ENCODE peak calls at places on chromosomes 16 and 17, in eight cellular contexts. V is NCI-H510A treated with DMSO at 0.1 percent for 48 hours; M is NCI-H1930; X is H54; N is stimulated activated CD4-positive, alpha-beta T cell treated with anti-CD3 and anti-CD28 coated beads, TNF-alpha, amount 100 ng/mL, for 1 hour; Q is ovary; J is thyroid gland; T is ACHN. A is an unnamed sample.

GRCh38 chr17:38871247-38871991 is 1.6 kb downstream of the LASP1 start:
- DNase-seq in V (peak), T (peak), N (no peak), M (no peak), X (no peak), J (peak), Q (peak), A (peak)

GRCh38 chr16:72985148-72985882 is 62.6 kb downstream of the ZFHX3 start:
- DNase-seq in N (no peak), T (no peak), X (no peak), V (no peak), J (no peak), M (no peak), Q (no peak), A (peak)

GRCh38 chr17:70636517-70637133 is 467.3 kb downstream of the KCNJ2 start:
- DNase-seq in J (no peak), N (no peak), Q (no peak), T (peak), X (no peak), V (peak), M (peak), A (peak)

GRCh38 chr17:29140631-29141483 is 39.3 kb downstream of the MYO18A start:
- DNase-seq in N (peak), J (no peak), T (no peak), X (no peak), M (no peak), Q (no peak), V (peak), A (peak)

GRCh38 chr17:44389281-44389680 is at the start of gene ITGA2B:
- DNase-seq in V (no peak), X (no peak), Q (no peak), N (no peak), M (no peak), T (no peak), J (no peak), A (no peak)

GRCh38 chr17:65564793-65565192 is 3.3 kb upstream of the AXIN2 start:
- DNase-seq in N (no peak), X (no peak), V (peak), M (no peak), T (no peak), J (peak), Q (peak), A (no peak)

GRCh38 chr17:72714357-72714966 is 378.0 kb downstream of the SLC39A11 start:
- DNase-seq in N (no peak), Q (no peak), V (peak), J (no peak), X (no peak), M (no peak), T (no peak), A (no peak)

GRCh38 chr16:29665294-29666077 is 2.4 kb downstream of the SPN start:
- DNase-seq in M (no peak), V (no peak), X (no peak), N (no peak), Q (no peak), J (no peak), T (no peak), A (no peak)

GRCh38 chr16:75750516-75750915 is 24.2 kb upstream of the CPHXL start:
- DNase-seq in X (no peak), J (no peak), N (no peak), T (no peak), M (no peak), Q (no peak), V (no peak), A (no peak)

GRCh38 chr16:24508614-24509013 is 30.8 kb upstream of the RBBP6 start:
- DNase-seq in N (no peak), J (no peak), X (peak), V (no peak), T (peak), Q (no peak), M (no peak), A (peak)

GRCh38 chr17:48045270-48046001 is 2.7 kb upstream of the NFE2L1 start:
- DNase-seq in M (no peak), J (no peak), N (no peak), T (no peak), V (no peak), X (no peak), Q (no peak), A (peak)

GRCh38 chr17:42337442-42337841 is 49.1 kb downstream of the STAT5A start:
- DNase-seq in T (no peak), X (no peak), Q (no peak), V (no peak), J (no peak), N (peak), M (no peak), A (peak)

GRCh38 chr17:7261377-7262191 is 694 bp downstream of the CLDN7 start:
- DNase-seq in M (no peak), T (no peak), Q (no peak), J (peak), X (no peak), V (no peak), N (no peak), A (no peak)

GRCh38 chr16:89120281-89120680 is 26.6 kb downstream of the ACSF3 start:
- DNase-seq in M (no peak), X (no peak), Q (no peak), V (no peak), T (no peak), N (no peak), J (no peak), A (no peak)

GRCh38 chr16:590875-591200 is 972 bp downstream of the RAB40C start:
- DNase-seq in J (no peak), Q (no peak), X (no peak), V (no peak), T (no peak), M (no peak), N (no peak), A (no peak)

GRCh38 chr17:70924776-70925175 is 755.4 kb downstream of the KCNJ2 start:
- DNase-seq in N (no peak), M (no peak), X (no peak), V (no peak), T (no peak), Q (no peak), J (no peak), A (no peak)

GRCh38 chr17:61815863-61816523 is 47.3 kb downstream of the BRIP1 start:
- DNase-seq in J (no peak), V (peak), M (peak), T (no peak), Q (no peak), X (no peak), N (no peak), A (no peak)

GRCh38 chr17:71360301-71360700 is 760.5 kb upstream of the SOX9 start:
- DNase-seq in X (no peak), M (no peak), T (no peak), N (no peak), Q (no peak), V (no peak), J (no peak), A (no peak)

GRCh38 chr16:17277981-17278381 is 192.8 kb downstream of the XYLT1 start:
- DNase-seq in M (no peak), N (no peak), V (peak), X (no peak), J (peak), T (no peak), Q (peak), A (no peak)

GRCh38 chr16:76669288-76669687 is 392.1 kb downstream of the CNTNAP4 start:
- DNase-seq in T (no peak), J (no peak), V (no peak), M (no peak), Q (no peak), X (no peak), N (no peak), A (no peak)

GRCh38 chr17:17227608-17228520 is 9.1 kb downstream of the FLCN start:
- DNase-seq in V (no peak), T (no peak), J (no peak), M (no peak), Q (no peak), N (no peak), X (no peak), A (no peak)

GRCh38 chr16:59090501-59090900 is 356.4 kb upstream of the GOT2 start:
- DNase-seq in N (no peak), T (no peak), J (no peak), Q (no peak), V (no peak), M (no peak), X (no peak), A (no peak)

GRCh38 chr17:77929180-77929564 is 29.3 kb upstream of the TNRC6C start:
- DNase-seq in T (no peak), M (no peak), Q (no peak), V (no peak), N (no peak), J (no peak), X (no peak), A (no peak)

GRCh38 chr16:69567031-69567680 is 1.4 kb downstream of the NFAT5 start:
- DNase-seq in N (no peak), X (no peak), J (peak), M (no peak), V (peak), Q (no peak), T (peak), A (no peak)

GRCh38 chr16:47037396-47037745 is 63.9 kb upstream of the DNAJA2 start:
- DNase-seq in V (no peak), J (peak), Q (peak), N (no peak), M (peak), X (no peak), T (peak), A (no peak)

GRCh38 chr16:11586375-11586855 is 304 bp downstream of the LITAF start:
- DNase-seq in T (peak), M (no peak), J (no peak), Q (no peak), X (no peak), N (no peak), V (no peak), A (no peak)

GRCh38 chr16:53999841-54000240 is 286.7 kb downstream of the IRX3 start:
- DNase-seq in X (no peak), N (no peak), M (no peak), J (no peak), V (no peak), T (no peak), Q (no peak), A (no peak)

GRCh38 chr17:62178579-62178978 is 113.5 kb upstream of the MED13 start:
- DNase-seq in M (no peak), N (no peak), T (peak), X (peak), J (no peak), Q (no peak), V (no peak), A (peak)

GRCh38 chr16:68548947-68549346 is 9.9 kb downstream of the ZFP90 start:
- DNase-seq in T (no peak), J (no peak), V (no peak), Q (no peak), M (no peak), X (no peak), N (no peak), A (no peak)

GRCh38 chr17:72602517-72603345 is 481.9 kb downstream of the SOX9 start:
- DNase-seq in X (peak), N (no peak), V (no peak), M (no peak), J (no peak), Q (no peak), T (peak), A (no peak)

GRCh38 chr17:82930043-82930923 is 90.5 kb upstream of the ZNF750 start:
- DNase-seq in T (no peak), V (no peak), Q (peak), X (no peak), N (no peak), J (no peak), M (no peak), A (no peak)

GRCh38 chr16:11112723-11113348 is 143.2 kb downstream of the SOCS1 start:
- DNase-seq in X (no peak), N (no peak), Q (no peak), J (peak), T (no peak), V (no peak), M (no peak), A (no peak)

GRCh38 chr17:57114085-57114673 is 29.1 kb downstream of the AKAP1 start:
- DNase-seq in V (peak), Q (peak), N (peak), J (peak), M (peak), X (peak), T (peak), A (peak)

GRCh38 chr17:43892672-43892975 is 14.7 kb downstream of the MPP2 start:
- DNase-seq in X (no peak), M (no peak), N (no peak), J (no peak), V (no peak), Q (no peak), T (no peak), A (no peak)

GRCh38 chr17:28700830-28701492 is 10.7 kb downstream of the PROCA1 start:
- DNase-seq in V (peak), M (no peak), J (no peak), Q (no peak), N (no peak), X (no peak), T (no peak), A (no peak)

GRCh38 chr17:77842906-77843249 is 115.6 kb upstream of the TNRC6C start:
- DNase-seq in Q (no peak), M (no peak), X (no peak), V (no peak), T (no peak), N (no peak), J (no peak), A (no peak)

GRCh38 chr17:17693955-17694228 is 12.6 kb downstream of the RAI1 start:
- DNase-seq in V (no peak), N (no peak), J (no peak), X (no peak), Q (no peak), M (peak), T (no peak), A (no peak)